ENCODE peak calls at places on chromosomes 12 and 14, in ten cellular contexts. Z is AG04450, U is NB4, V is fibroblast of lung, B is RWPE1, E is tibial artery, Y is PC-3, S is mucosa of descending colon, X is pancreas, G is endothelial cell of umbilical vein. T is an unnamed sample.

GRCh38 chr14:63204407-63205280 is at the start of gene RHOJ:
- DNase-seq in Z (no peak), U (no peak), V (peak), B (no peak), E (no peak), Y (no peak), S (no peak), X (no peak), G (no peak), T (no peak)

GRCh38 chr12:56644654-56645053 is 1.1 kb downstream of the ATP5F1B start:
- DNase-seq in Z (no peak), U (no peak), V (peak), B (no peak), E (no peak), Y (no peak), S (no peak), X (no peak), G (peak), T (no peak)

GRCh38 chr12:48980389-48980952 is 2.3 kb downstream of the WNT1 start:
- DNase-seq in Z (no peak), U (peak), V (no peak), B (no peak), E (no peak), Y (peak), S (peak), X (no peak), G (no peak), T (no peak)

GRCh38 chr12:128761305-128761880 is 62.4 kb downstream of the SLC15A4 start:
- DNase-seq in Z (no peak), U (no peak), V (no peak), B (no peak), E (no peak), Y (no peak), S (no peak), X (no peak), G (no peak), T (no peak)

GRCh38 chr12:12086331-12086730 is 15.6 kb downstream of the BCL2L14 start:
- DNase-seq in Z (no peak), U (no peak), V (no peak), B (no peak), E (no peak), Y (peak), S (peak), X (no peak), G (no peak), T (no peak)

GRCh38 chr12:110310754-110311153 is 29.7 kb downstream of the ATP2A2 start:
- DNase-seq in Z (no peak), U (no peak), V (no peak), B (no peak), E (no peak), Y (no peak), S (no peak), X (no peak), G (no peak), T (no peak)

GRCh38 chr12:118980407-118981014 is 830 bp upstream of the SRRM4 start:
- DNase-seq in Z (no peak), U (no peak), V (no peak), B (no peak), E (no peak), Y (no peak), S (no peak), X (no peak), G (no peak), T (no peak)

GRCh38 chr14:104281768-104282301 is 143.4 kb downstream of the KIF26A start:
- DNase-seq in Z (no peak), U (no peak), V (no peak), B (no peak), E (peak), Y (no peak), S (peak), X (no peak), G (no peak), T (peak)

GRCh38 chr12:106584104-106585064 is 1.6 kb downstream of the RFX4 start:
- DNase-seq in Z (no peak), U (no peak), V (no peak), B (no peak), E (no peak), Y (no peak), S (no peak), X (no peak), G (no peak), T (no peak)

GRCh38 chr14:34297786-34298520 is 164.1 kb downstream of the SPTSSA start:
- DNase-seq in Z (no peak), U (no peak), V (peak), B (peak), E (no peak), Y (no peak), S (no peak), X (no peak), G (no peak), T (no peak)

GRCh38 chr14:71629765-71630502 is 302.3 kb upstream of the RGS6 start:
- DNase-seq in Z (no peak), U (no peak), V (no peak), B (no peak), E (no peak), Y (peak), S (no peak), X (no peak), G (peak), T (no peak)

GRCh38 chr12:56863789-56864188 is 70.4 kb downstream of the SDR9C7 start:
- DNase-seq in Z (no peak), U (no peak), V (no peak), B (no peak), E (no peak), Y (no peak), S (no peak), X (no peak), G (no peak), T (no peak)

GRCh38 chr14:36503771-36504741 is 16.0 kb downstream of the NKX2-1 start:
- DNase-seq in Z (no peak), U (no peak), V (no peak), B (no peak), E (no peak), Y (no peak), S (no peak), X (no peak), G (no peak), T (no peak)

GRCh38 chr12:3216726-3217682 is 139.8 kb downstream of the TSPAN9 start:
- DNase-seq in Z (no peak), U (peak), V (peak), B (peak), E (peak), Y (peak), S (no peak), X (no peak), G (peak), T (no peak)

GRCh38 chr14:99881011-99881410 is 87.8 kb downstream of the EML1 start:
- DNase-seq in Z (no peak), U (no peak), V (no peak), B (no peak), E (no peak), Y (no peak), S (no peak), X (no peak), G (no peak), T (no peak)

GRCh38 chr12:23543767-23544166 is 405.7 kb downstream of the SOX5 start:
- DNase-seq in Z (no peak), U (no peak), V (no peak), B (no peak), E (no peak), Y (no peak), S (no peak), X (no peak), G (no peak), T (no peak)

GRCh38 chr14:21069388-21070082 is 569 bp upstream of the ARHGEF40 start:
- DNase-seq in Z (no peak), U (peak), V (peak), B (peak), E (no peak), Y (no peak), S (peak), X (peak), G (no peak), T (no peak)

GRCh38 chr14:99077076-99077843 is 194.7 kb downstream of the BCL11B start:
- DNase-seq in Z (no peak), U (peak), V (no peak), B (no peak), E (no peak), Y (no peak), S (no peak), X (no peak), G (no peak), T (no peak)

GRCh38 chr12:25835385-25835784 is 123.1 kb upstream of the RASSF8 start:
- DNase-seq in Z (no peak), U (no peak), V (no peak), B (no peak), E (no peak), Y (no peak), S (no peak), X (no peak), G (no peak), T (no peak)

GRCh38 chr12:67790660-67791059 is 142.1 kb downstream of the DYRK2 start:
- DNase-seq in Z (no peak), U (no peak), V (no peak), B (no peak), E (no peak), Y (peak), S (no peak), X (no peak), G (no peak), T (no peak)

GRCh38 chr14:50312734-50313054 is 570 bp downstream of the DMAC2L start:
- DNase-seq in Z (no peak), U (no peak), V (peak), B (no peak), E (no peak), Y (no peak), S (no peak), X (no peak), G (no peak), T (no peak)

GRCh38 chr14:94310248-94310647 is 12.9 kb downstream of the SERPINA6 start:
- DNase-seq in Z (no peak), U (no peak), V (no peak), B (no peak), E (no peak), Y (no peak), S (no peak), X (no peak), G (no peak), T (no peak)

GRCh38 chr14:64293976-64294671 is at the start of gene ESR2:
- DNase-seq in Z (no peak), U (no peak), V (peak), B (no peak), E (no peak), Y (peak), S (peak), X (peak), G (peak), T (peak)
- TF ChIP-seq CTCF in Z (peak), U (no peak), V (peak), B (no peak), E (peak), Y (peak), S (no peak), X (no peak), G (no peak), T (no peak)

GRCh38 chr12:51415931-51416330 is 8.7 kb upstream of the SLC4A8 start:
- DNase-seq in Z (no peak), U (no peak), V (no peak), B (peak), E (no peak), Y (peak), S (no peak), X (no peak), G (no peak), T (no peak)

GRCh38 chr12:51424094-51424661 is 453 bp upstream of the SLC4A8 start:
- DNase-seq in Z (no peak), U (no peak), V (no peak), B (no peak), E (no peak), Y (no peak), S (no peak), X (no peak), G (no peak), T (no peak)

GRCh38 chr12:51417826-51418225 is 6.8 kb upstream of the SLC4A8 start:
- DNase-seq in Z (no peak), U (no peak), V (no peak), B (no peak), E (no peak), Y (no peak), S (no peak), X (no peak), G (no peak), T (no peak)

GRCh38 chr12:51421266-51421884 is 3.3 kb upstream of the SLC4A8 start:
- DNase-seq in Z (peak), U (peak), V (peak), B (peak), E (no peak), Y (peak), S (peak), X (peak), G (peak), T (peak)

GRCh38 chr12:51419473-51420228 is 5.0 kb upstream of the SLC4A8 start:
- DNase-seq in Z (no peak), U (no peak), V (no peak), B (no peak), E (no peak), Y (peak), S (no peak), X (no peak), G (no peak), T (no peak)
- TF ChIP-seq CTCF in Z (peak), U (peak), V (peak), B (no peak), E (no peak), Y (peak), S (no peak), X (no peak), G (no peak), T (no peak)

GRCh38 chr14:29353473-29353872 is 574.2 kb downstream of the PRKD1 start:
- DNase-seq in Z (no peak), U (no peak), V (no peak), B (no peak), E (no peak), Y (no peak), S (no peak), X (no peak), G (no peak), T (no peak)
- TF ChIP-seq CTCF in Z (no peak), U (no peak), V (no peak), B (no peak), E (no peak), Y (no peak), S (no peak), X (no peak), G (no peak), T (no peak)

DNA sequence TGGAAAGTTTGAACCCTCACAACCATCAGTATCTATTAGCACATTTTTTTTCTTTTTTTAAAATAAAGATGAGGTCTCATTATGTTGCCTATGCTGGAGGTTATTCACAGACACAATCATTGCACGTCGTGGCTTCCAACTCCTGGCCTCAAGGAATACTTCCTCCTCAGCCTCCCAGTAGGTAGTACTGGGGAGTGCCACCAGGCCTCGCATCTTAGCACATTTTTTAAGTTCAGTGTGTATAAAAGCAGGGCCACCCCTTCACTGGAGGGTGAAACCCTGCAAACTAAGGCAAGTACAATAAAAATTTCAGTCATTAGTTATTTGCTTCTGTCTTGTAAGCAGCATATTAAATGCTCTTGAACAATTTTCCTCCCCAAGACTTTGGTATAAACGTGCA is 114.2 kb upstream of the SINHCAF start:
- DNase-seq in Z (no peak), U (peak), V (no peak), B (no peak), E (no peak), Y (no peak), S (no peak), X (no peak), G (no peak), T (no peak)
- TF ChIP-seq CTCF in Z (no peak), U (no peak), V (no peak), B (no peak), E (no peak), Y (no peak), S (no peak), X (no peak), G (no peak), T (no peak)

DNA sequence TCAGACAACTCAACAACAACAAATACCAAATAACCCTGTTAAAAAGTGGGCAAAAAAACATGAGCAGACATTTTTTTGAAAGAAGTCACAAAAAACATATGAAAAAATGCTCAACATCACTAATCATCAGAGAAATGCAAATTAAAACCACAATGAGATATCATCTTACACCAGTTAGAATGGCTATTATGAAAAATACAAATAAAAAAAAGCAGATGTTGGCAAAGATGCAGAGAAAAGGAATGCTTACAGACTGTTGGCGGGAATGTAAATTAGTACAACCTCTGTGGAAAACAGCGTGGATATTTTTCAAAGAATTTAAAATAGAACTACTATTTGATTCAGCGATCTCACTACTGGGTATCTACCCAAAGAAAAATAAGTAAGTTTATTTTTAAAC is 114.0 kb downstream of the SLC38A4 start:
- DNase-seq in Z (no peak), U (no peak), V (peak), B (no peak), E (no peak), Y (no peak), S (no peak), X (no peak), G (no peak), T (no peak)
- TF ChIP-seq CTCF in Z (no peak), U (no peak), V (no peak), B (no peak), E (no peak), Y (no peak), S (no peak), X (no peak), G (no peak), T (no peak)

GRCh38 chr14:66610154-66610563 is 102.2 kb downstream of the GPHN start:
- DNase-seq in Z (no peak), U (peak), V (peak), B (no peak), E (no peak), Y (peak), S (no peak), X (no peak), G (no peak), T (no peak)
- TF ChIP-seq CTCF in Z (peak), U (peak), V (peak), B (no peak), E (no peak), Y (peak), S (no peak), X (no peak), G (peak), T (no peak)

GRCh38 chr14:59130472-59130871 is 58.0 kb upstream of the DAAM1 start:
- DNase-seq in Z (no peak), U (no peak), V (no peak), B (no peak), E (no peak), Y (no peak), S (no peak), X (no peak), G (no peak), T (no peak)

GRCh38 chr14:59134307-59134706 is 54.2 kb upstream of the DAAM1 start:
- DNase-seq in Z (no peak), U (no peak), V (no peak), B (no peak), E (no peak), Y (no peak), S (no peak), X (no peak), G (no peak), T (no peak)

GRCh38 chr14:59131926-59132763 is 56.3 kb upstream of the DAAM1 start:
- DNase-seq in Z (no peak), U (no peak), V (no peak), B (no peak), E (no peak), Y (no peak), S (no peak), X (no peak), G (no peak), T (no peak)

GRCh38 chr14:59133709-59134108 is 54.8 kb upstream of the DAAM1 start:
- DNase-seq in Z (no peak), U (no peak), V (no peak), B (no peak), E (no peak), Y (no peak), S (no peak), X (no peak), G (no peak), T (no peak)

DNA sequence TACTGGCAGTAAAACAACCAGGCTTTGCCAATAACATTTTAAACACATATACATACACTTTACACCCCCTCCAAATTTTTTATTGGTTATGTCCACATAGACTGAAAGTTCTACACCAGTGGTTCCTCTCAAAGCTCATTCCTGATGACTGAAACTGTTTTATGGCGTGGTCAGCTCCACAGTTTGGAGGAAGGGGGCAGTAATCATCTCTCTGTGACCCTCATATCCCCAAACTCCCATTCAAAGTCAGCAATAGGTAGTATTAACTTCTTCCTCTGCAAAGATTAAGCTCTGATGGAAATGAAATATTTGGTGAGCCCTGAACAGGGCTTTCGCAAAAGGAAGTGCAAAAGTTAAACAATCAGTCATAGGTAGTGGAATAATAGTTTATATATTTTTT is 55.3 kb upstream of the DAAM1 start:
- DNase-seq in Z (no peak), U (peak), V (peak), B (no peak), E (no peak), Y (peak), S (no peak), X (no peak), G (peak), T (no peak)
- TF ChIP-seq CTCF in Z (peak), U (peak), V (peak), B (no peak), E (peak), Y (peak), S (no peak), X (no peak), G (no peak), T (no peak)